ENCODE peak calls at places on chromosomes 5 and 9, in ten cellular contexts. B, L, G, W, Z, H, P, K, V and Y are unnamed samples.
A peak's percentile ranks its signal among the peaks of the same experiment; 100 is the strongest.

GRCh38 chr5:10695055-10695649 is 65.9 kb downstream of the DAP start:
- DNase-seq in B (no peak), L (peak; percentile 67), G (no peak), W (peak; percentile 86), Z (peak; percentile 63), H (peak; percentile 69), P (peak; percentile 67), K (peak; percentile 57), V (peak; percentile 76), Y (peak; percentile 86)

GRCh38 chr5:77970891-77971290 is 194.8 kb upstream of the TBCA start:
- DNase-seq in B (no peak), L (no peak), G (no peak), W (no peak), Z (no peak), H (no peak), P (no peak), K (no peak), V (no peak), Y (no peak)

GRCh38 chr9:503331-503730 is 288.7 kb downstream of the DOCK8 start:
- DNase-seq in B (no peak), L (no peak), G (no peak), W (no peak), Z (no peak), H (no peak), P (no peak), K (no peak), V (no peak), Y (no peak)

GRCh38 chr9:83981126-83981871 is 694 bp downstream of the RMI1 start:
- DNase-seq in B (peak; percentile 41), L (peak; percentile 73), G (no peak), W (peak; percentile 60), Z (peak; percentile 36), H (no peak), P (no peak), K (no peak), V (no peak), Y (peak; percentile 55)

GRCh38 chr5:67426961-67427630 is 230.5 kb upstream of the CD180 start:
- DNase-seq in B (no peak), L (no peak), G (no peak), W (no peak), Z (peak; percentile 46), H (no peak), P (no peak), K (no peak), V (no peak), Y (no peak)

GRCh38 chr5:160311491-160312138 is 749 bp downstream of the CCNJL start:
- DNase-seq in B (no peak), L (no peak), G (no peak), W (peak; percentile 31), Z (peak; percentile 11), H (no peak), P (no peak), K (no peak), V (peak; percentile 55), Y (no peak)

GRCh38 chr9:114583371-114583770 is 4.2 kb upstream of the ATP6V1G1 start:
- DNase-seq in B (no peak), L (no peak), G (no peak), W (no peak), Z (peak; percentile 9), H (no peak), P (no peak), K (no peak), V (no peak), Y (no peak)

GRCh38 chr9:121765021-121765950 is 113.9 kb downstream of the DAB2IP start:
- DNase-seq in B (no peak), L (no peak), G (no peak), W (peak; percentile 85), Z (peak; percentile 60), H (no peak), P (peak; percentile 65), K (no peak), V (peak; percentile 61), Y (peak; percentile 73)

GRCh38 chr9:79134654-79135053 is 437.1 kb upstream of the TLE4 start:
- DNase-seq in B (no peak), L (no peak), G (no peak), W (peak; percentile 32), Z (peak; percentile 71), H (peak; percentile 42), P (no peak), K (no peak), V (no peak), Y (no peak)

GRCh38 chr5:128213340-128213739 is 129.8 kb downstream of the SLC12A2 start:
- DNase-seq in B (peak; percentile 58), L (peak; percentile 56), G (no peak), W (peak; percentile 54), Z (peak; percentile 58), H (peak; percentile 61), P (peak; percentile 31), K (peak; percentile 37), V (no peak), Y (peak; percentile 50)

GRCh38 chr9:113343732-113344231 is 3.7 kb upstream of the WDR31 start:
- DNase-seq in B (no peak), L (peak; percentile 94), G (peak; percentile 64), W (peak; percentile 65), Z (peak; percentile 27), H (no peak), P (peak; percentile 87), K (peak; percentile 84), V (peak; percentile 73), Y (peak; percentile 76)

GRCh38 chr5:75051217-75051751 is 1.1 kb downstream of the GCNT4 start:
- DNase-seq in B (peak; percentile 37), L (peak; percentile 78), G (no peak), W (no peak), Z (no peak), H (no peak), P (no peak), K (no peak), V (no peak), Y (peak; percentile 70)

GRCh38 chr5:32254987-32255900 is 57.5 kb downstream of the MTMR12 start:
- DNase-seq in B (no peak), L (no peak), G (no peak), W (peak; percentile 38), Z (peak; percentile 32), H (no peak), P (no peak), K (no peak), V (no peak), Y (no peak)

GRCh38 chr5:172773481-172774469 is 2.8 kb upstream of the DUSP1 start:
- DNase-seq in B (no peak), L (no peak), G (no peak), W (no peak), Z (peak; percentile 69), H (no peak), P (no peak), K (no peak), V (no peak), Y (no peak)

GRCh38 chr9:129497064-129497836 is 123.7 kb downstream of the C9orf50 start:
- DNase-seq in B (no peak), L (peak; percentile 24), G (no peak), W (peak; percentile 62), Z (peak; percentile 43), H (no peak), P (no peak), K (peak; percentile 86), V (peak; percentile 56), Y (no peak)